ENCODE peak calls at places on chromosomes 4 and X, in five cellular contexts. O is Caco-2, F is GM10248, E is fibroblast of pulmonary artery, Q is adrenal gland. K is an unnamed sample.

GRCh38 chrX:53073115-53073581 is 9.0 kb upstream of the TSPYL2 start:
- DNase-seq in E (no peak), O (no peak), Q (no peak), F (no peak), K (no peak)

GRCh38 chrX:129472116-129472515 is 51.2 kb downstream of the SMARCA1 start:
- DNase-seq in E (peak), F (no peak), O (no peak), Q (no peak), K (no peak)

GRCh38 chr4:76867880-76868655 is 29.9 kb downstream of the SOWAHB start:
- DNase-seq in E (no peak), O (peak), F (no peak), Q (no peak), K (no peak)

GRCh38 chrX:71366674-71367256 is 608 bp downstream of the TAF1 start:
- DNase-seq in F (peak), O (peak), E (peak), Q (peak), K (peak)

GRCh38 chr4:164700471-164700870 is 53.5 kb upstream of the SMIM31 start:
- DNase-seq in E (no peak), Q (no peak), O (peak), F (peak), K (no peak)

GRCh38 chr4:85928775-85929585 is 430.9 kb downstream of the MAPK10 start:
- DNase-seq in F (no peak), Q (no peak), E (peak), O (peak), K (no peak)

GRCh38 chr4:185865901-185866328 is 53.9 kb upstream of the SORBS2 start:
- DNase-seq in Q (no peak), O (no peak), F (no peak), E (peak), K (no peak)

GRCh38 chr4:60913026-60913425 is 287.1 kb upstream of the ADGRL3 start:
- DNase-seq in O (no peak), E (no peak), Q (no peak), F (no peak), K (no peak)

GRCh38 chrX:104343408-104344129 is 88.8 kb upstream of the ESX1 start:
- DNase-seq in Q (peak), E (peak), F (peak), O (peak), K (no peak)

GRCh38 chr4:160546201-160546600 is 1443.3 kb downstream of the RAPGEF2 start:
- DNase-seq in O (no peak), F (no peak), E (no peak), Q (no peak), K (no peak)

GRCh38 chrX:65690057-65690855 is 22.8 kb downstream of the MSN start:
- DNase-seq in O (no peak), F (no peak), Q (no peak), E (peak), K (no peak)

GRCh38 chrX:111244238-111244750 is 26.0 kb downstream of the CAPN6 start:
- DNase-seq in O (no peak), F (peak), E (peak), Q (no peak), K (peak)

GRCh38 chr4:110175634-110176033 is 22.8 kb downstream of the ELOVL6 start:
- DNase-seq in O (no peak), E (no peak), Q (no peak), F (no peak), K (no peak)

GRCh38 chrX:45803383-45803921 is 602.8 kb upstream of the DIPK2B start:
- DNase-seq in Q (no peak), O (no peak), F (no peak), E (peak), K (no peak)

GRCh38 chr4:78363031-78363430 is 188.5 kb upstream of the ANXA3 start:
- DNase-seq in E (no peak), F (no peak), O (no peak), Q (no peak), K (no peak)

GRCh38 chrX:95949588-95949987 is 735.1 kb upstream of the DIAPH2 start:
- DNase-seq in F (no peak), O (no peak), E (no peak), Q (no peak), K (no peak)

GRCh38 chr4:72971572-72971971 is 97.9 kb downstream of the COX18 start:
- DNase-seq in O (no peak), E (peak), Q (no peak), F (no peak), K (no peak)

GRCh38 chrX:2761246-2761645 is 9.4 kb downstream of the XG start:
- DNase-seq in F (no peak), Q (no peak), E (no peak), O (no peak), K (no peak)

GRCh38 chr4:7423391-7423790 is 11.3 kb downstream of the PSAPL1 start:
- DNase-seq in F (no peak), O (no peak), E (no peak), Q (no peak), K (no peak)

GRCh38 chrX:121260568-121261240 is 213.3 kb downstream of the GLUD2 start:
- DNase-seq in E (no peak), O (no peak), Q (no peak), F (no peak), K (no peak)

GRCh38 chr4:168496834-168497233 is at the start of gene PALLD:
- DNase-seq in F (no peak), O (no peak), E (peak), Q (no peak), K (no peak)

GRCh38 chr4:53932784-53933183 is 131.6 kb downstream of the CHIC2 start:
- DNase-seq in Q (no peak), O (no peak), E (peak), F (no peak), K (no peak)

GRCh38 chr4:165403667-165404066 is 24.9 kb downstream of the CPE start:
- DNase-seq in O (no peak), E (no peak), F (no peak), Q (no peak), K (no peak)

GRCh38 chr4:138178566-138178965 is 63.6 kb downstream of the SLC7A11 start:
- DNase-seq in Q (no peak), E (peak), F (no peak), O (no peak), K (no peak)

GRCh38 chr4:165199286-165199685 is 8.1 kb upstream of the KLHL2 start:
- DNase-seq in O (no peak), E (no peak), Q (no peak), F (no peak), K (no peak)

GRCh38 chrX:3154386-3154991 is 113.2 kb downstream of the ARSF start:
- DNase-seq in O (no peak), F (no peak), E (no peak), Q (no peak), K (no peak)

GRCh38 chr4:34720563-34720962 is 1523.8 kb downstream of the ARAP2 start:
- DNase-seq in Q (no peak), E (peak), F (no peak), O (no peak), K (no peak)

GRCh38 chr4:170248576-170248975 is 158.8 kb upstream of the AADAT start:
- DNase-seq in F (no peak), Q (no peak), O (no peak), E (no peak), K (no peak)

DNA sequence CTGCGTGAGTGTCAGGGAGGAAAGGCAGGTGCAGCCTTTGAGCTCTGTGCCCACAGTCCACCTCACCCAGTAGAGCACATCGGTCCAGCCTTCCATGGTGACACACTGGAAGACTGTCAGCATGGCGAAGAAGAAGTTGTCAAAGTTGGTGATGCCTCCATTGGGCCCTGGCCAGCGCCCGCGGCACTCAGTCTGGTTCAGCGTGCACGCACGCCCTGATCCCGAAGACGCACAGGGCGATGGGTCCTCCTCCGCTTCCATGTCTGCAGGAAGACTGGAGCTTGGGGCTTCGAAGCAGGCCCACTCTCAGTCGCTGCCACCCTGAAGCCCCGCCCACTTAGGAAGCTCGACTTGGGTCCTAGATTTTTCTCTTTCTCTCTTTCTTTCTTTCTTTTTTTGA is 5.0 kb downstream of the CACNA1F start:
- DNase-seq in E (no peak), Q (no peak), O (no peak), F (no peak), K (no peak)
- TF ChIP-seq CTCF in E (no peak), Q (no peak), O (no peak), F (no peak), K (no peak)

GRCh38 chrX:15567886-15568616 is 32.7 kb downstream of the ACE2 start:
- DNase-seq in Q (no peak), O (no peak), E (peak), F (no peak), K (no peak)
- TF ChIP-seq CTCF in Q (peak), O (peak), E (peak), F (no peak), K (no peak)

GRCh38 chr4:173288296-173288695 is 45.9 kb downstream of the HMGB2 start:
- DNase-seq in F (peak), Q (peak), E (peak), O (peak), K (peak)
- TF ChIP-seq CTCF in F (peak), Q (peak), E (peak), O (peak), K (peak)

DNA sequence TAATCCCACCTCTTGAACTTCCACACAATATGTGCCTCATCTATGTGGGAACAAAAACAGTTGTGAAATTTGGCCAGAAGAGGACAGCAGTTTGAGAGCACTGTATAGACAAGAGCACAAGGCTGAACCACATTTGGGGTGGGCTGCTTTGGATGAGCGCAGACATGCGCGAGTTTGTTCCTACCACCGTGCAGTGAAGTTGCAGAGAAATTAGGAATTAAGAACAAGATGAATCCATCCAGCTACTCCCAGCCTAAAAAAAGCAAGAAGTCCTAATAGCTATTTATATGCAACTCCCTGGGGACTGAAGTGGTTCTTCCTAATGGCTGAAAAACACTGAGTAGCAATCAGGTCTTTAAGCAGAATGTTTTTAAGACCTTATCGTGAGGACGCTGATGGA is 1.0 kb downstream of the GAB3 start:
- DNase-seq in F (no peak), E (peak), Q (no peak), O (no peak), K (no peak)
- TF ChIP-seq CTCF in F (no peak), E (peak), Q (no peak), O (no peak), K (no peak)

GRCh38 chr4:67332627-67333026 is 212.7 kb downstream of the CENPC start:
- DNase-seq in O (no peak), E (peak), Q (no peak), F (no peak), K (no peak)
- TF ChIP-seq CTCF in O (peak), E (peak), Q (peak), F (no peak), K (no peak)

GRCh38 chrX:19613645-19614323 is 98.5 kb upstream of the MAP3K15 start:
- DNase-seq in F (no peak), Q (no peak), E (no peak), O (no peak), K (no peak)
- TF ChIP-seq CTCF in F (no peak), Q (no peak), E (no peak), O (no peak), K (no peak)

DNA sequence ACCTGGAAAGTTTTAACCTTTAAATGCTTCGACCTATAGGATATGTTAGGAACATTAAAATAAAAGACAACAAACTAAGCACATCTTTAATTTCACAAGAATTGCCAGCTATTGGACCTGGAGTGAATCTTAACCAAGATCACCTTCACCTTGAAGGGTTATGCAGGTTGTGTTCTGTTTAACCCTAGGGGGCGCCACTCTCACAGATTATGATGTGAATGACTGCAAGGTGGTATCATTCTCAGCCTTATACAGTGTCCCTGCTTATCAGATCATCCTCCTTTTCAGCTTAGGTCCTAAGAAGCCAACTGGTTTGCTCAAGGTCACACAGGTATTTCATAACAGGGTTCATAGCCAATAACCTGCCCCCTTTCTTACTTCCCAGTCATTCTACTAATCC is 23.5 kb downstream of the INTS6L start:
- DNase-seq in E (no peak), O (no peak), Q (no peak), F (no peak), K (no peak)
- TF ChIP-seq CTCF in E (no peak), O (no peak), Q (no peak), F (peak), K (peak)

DNA sequence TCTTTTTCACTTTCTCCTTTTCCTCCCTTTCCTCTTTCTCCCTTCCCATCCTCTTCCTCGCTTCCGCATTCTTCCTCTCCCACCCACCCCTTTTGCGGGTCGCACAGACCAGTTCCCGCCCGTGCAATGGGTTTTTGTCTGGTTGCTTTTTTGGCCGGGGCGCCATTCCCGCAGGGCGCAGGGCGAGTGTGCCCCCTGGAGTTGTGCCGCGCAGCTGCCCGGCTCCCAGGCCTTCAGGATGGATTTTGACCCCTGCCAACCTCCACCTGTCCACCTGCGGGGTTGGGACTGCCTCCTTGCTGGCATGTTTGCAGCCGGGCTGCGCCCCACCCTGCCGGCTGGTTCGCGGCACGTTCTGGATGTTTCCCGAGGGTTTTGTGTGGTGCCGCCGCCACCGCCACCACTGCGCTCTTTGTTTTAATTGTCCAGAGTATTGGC is 578 bp upstream of the SEL1L3 start:
- DNase-seq in O (peak), Q (no peak), E (no peak), F (no peak), K (peak)
- TF ChIP-seq CTCF in O (peak), Q (no peak), E (peak), F (peak), K (no peak)